ENCODE peak calls at places on chromosomes 2 and 18, in five cellular contexts. One of them, this sample, is unnamed.
A peak's percentile ranks its signal among the peaks of the same experiment; 100 is the strongest.

GRCh38 chr2:10839813-10840212 is 27.2 kb upstream of the PDIA6 start:
- DNase-seq in NCI-H1092: no peak
- DNase-seq in NCI-H1930: no peak
- DNase-seq in sciatic nerve: no peak
- DNase-seq in activated CD8-positive, alpha-beta T cell treated with anti-CD3 and anti-CD28 coated beads for 36 hours: no peak
- DNase-seq in this sample: no peak

GRCh38 chr2:216340280-216340631 is 32.0 kb downstream of the MARCHF4 start:
- DNase-seq in NCI-H1092: no peak
- DNase-seq in NCI-H1930: no peak
- DNase-seq in sciatic nerve: no peak
- DNase-seq in activated CD8-positive, alpha-beta T cell treated with anti-CD3 and anti-CD28 coated beads for 36 hours: no peak
- DNase-seq in this sample: peak; percentile 39

GRCh38 chr18:77023115-77023782 is 109.3 kb downstream of the MBP start:
- DNase-seq in NCI-H1092: no peak
- DNase-seq in NCI-H1930: no peak
- DNase-seq in sciatic nerve: no peak
- DNase-seq in activated CD8-positive, alpha-beta T cell treated with anti-CD3 and anti-CD28 coated beads for 36 hours: no peak
- DNase-seq in this sample: peak; percentile 13

GRCh38 chr18:61892683-61893303 is at the start of gene RNF152:
- DNase-seq in NCI-H1092: peak; percentile 60
- DNase-seq in NCI-H1930: no peak
- DNase-seq in sciatic nerve: peak; percentile 59
- DNase-seq in activated CD8-positive, alpha-beta T cell treated with anti-CD3 and anti-CD28 coated beads for 36 hours: peak; percentile 40
- DNase-seq in this sample: peak; percentile 58

GRCh38 chr2:25009954-25010353 is 31.9 kb upstream of the EFR3B start:
- DNase-seq in NCI-H1092: no peak
- DNase-seq in NCI-H1930: no peak
- DNase-seq in sciatic nerve: no peak
- DNase-seq in activated CD8-positive, alpha-beta T cell treated with anti-CD3 and anti-CD28 coated beads for 36 hours: no peak
- DNase-seq in this sample: no peak

GRCh38 chr18:58394046-58394445 is 234.8 kb downstream of the ALPK2 start:
- DNase-seq in NCI-H1092: no peak
- DNase-seq in NCI-H1930: no peak
- DNase-seq in sciatic nerve: no peak
- DNase-seq in activated CD8-positive, alpha-beta T cell treated with anti-CD3 and anti-CD28 coated beads for 36 hours: no peak
- DNase-seq in this sample: no peak

GRCh38 chr18:56246912-56247311 is 391.5 kb downstream of the TXNL1 start:
- DNase-seq in NCI-H1092: no peak
- DNase-seq in NCI-H1930: no peak
- DNase-seq in sciatic nerve: no peak
- DNase-seq in activated CD8-positive, alpha-beta T cell treated with anti-CD3 and anti-CD28 coated beads for 36 hours: no peak
- DNase-seq in this sample: no peak

GRCh38 chr18:27400001-27400400 is 214.9 kb upstream of the CHST9 start:
- DNase-seq in NCI-H1092: no peak
- DNase-seq in NCI-H1930: no peak
- DNase-seq in sciatic nerve: no peak
- DNase-seq in activated CD8-positive, alpha-beta T cell treated with anti-CD3 and anti-CD28 coated beads for 36 hours: no peak
- DNase-seq in this sample: no peak

GRCh38 chr2:79511320-79511951 is 1.4 kb upstream of the CTNNA2 start:
- DNase-seq in NCI-H1092: no peak
- DNase-seq in NCI-H1930: no peak
- DNase-seq in sciatic nerve: peak; percentile 57
- DNase-seq in activated CD8-positive, alpha-beta T cell treated with anti-CD3 and anti-CD28 coated beads for 36 hours: peak; percentile 15
- DNase-seq in this sample: no peak

GRCh38 chr18:76232813-76233212 is 262.2 kb downstream of the ZNF516 start:
- DNase-seq in NCI-H1092: no peak
- DNase-seq in NCI-H1930: no peak
- DNase-seq in sciatic nerve: no peak
- DNase-seq in activated CD8-positive, alpha-beta T cell treated with anti-CD3 and anti-CD28 coated beads for 36 hours: no peak
- DNase-seq in this sample: no peak

GRCh38 chr2:127270663-127271062 is 23.3 kb downstream of the ERCC3 start:
- DNase-seq in NCI-H1092: no peak
- DNase-seq in NCI-H1930: no peak
- DNase-seq in sciatic nerve: no peak
- DNase-seq in activated CD8-positive, alpha-beta T cell treated with anti-CD3 and anti-CD28 coated beads for 36 hours: peak; percentile 5
- DNase-seq in this sample: no peak

GRCh38 chr18:801137-801536 is 10.9 kb downstream of the YES1 start:
- DNase-seq in NCI-H1092: no peak
- DNase-seq in NCI-H1930: no peak
- DNase-seq in sciatic nerve: no peak
- DNase-seq in activated CD8-positive, alpha-beta T cell treated with anti-CD3 and anti-CD28 coated beads for 36 hours: no peak
- DNase-seq in this sample: no peak

This sample was measured in DMS 273 treated with DMSO at 0.1 percent for 48 hours.